ENCODE peak calls at places on chromosomes 1 and 21, in six cellular contexts. T is left ventricle myocardium inferior, K is mucosa of descending colon, H is upper lobe of right lung, U is tibial artery, C is cardiac muscle cell. A is an unnamed sample. For H3K4me1, the result is how much of the 10 kb centered on the place peaks cover.

GRCh38 chr1:25037174-25038074 is 107.3 kb upstream of the RUNX3 start:
- DNase-seq in K (peak), U (no peak), H (no peak), C (peak), T (no peak), A (peak)

GRCh38 chr1:206589206-206589605 is 23.1 kb downstream of the EIF2D start:
- DNase-seq in C (no peak), U (no peak), K (no peak), H (no peak), T (peak), A (no peak)

GRCh38 chr21:42754270-42754933 is 101.0 kb downstream of the PDE9A start:
- DNase-seq in H (peak), K (no peak), U (no peak), T (no peak), C (peak), A (no peak)

GRCh38 chr1:43868741-43869067 is 64.9 kb upstream of the ARTN start:
- DNase-seq in K (no peak), C (peak), H (no peak), T (no peak), U (no peak), A (no peak)

GRCh38 chr1:146019225-146020057 is 2.1 kb downstream of the HJV start:
- DNase-seq in H (no peak), C (no peak), U (no peak), K (no peak), T (no peak), A (no peak)

GRCh38 chr21:31755027-31755426 is 23.1 kb upstream of the SCAF4 start:
- DNase-seq in H (no peak), T (no peak), C (no peak), U (no peak), K (no peak), A (no peak)

GRCh38 chr1:214377886-214378285 is 96.9 kb downstream of the SMYD2 start:
- DNase-seq in H (no peak), T (no peak), U (no peak), K (no peak), C (no peak), A (no peak)

GRCh38 chr21:31349208-31349607 is 5.1 kb upstream of the TIAM1 start:
- DNase-seq in K (no peak), U (no peak), T (no peak), H (no peak), C (no peak), A (no peak)

GRCh38 chr1:32684167-32684811 is 18.3 kb downstream of the SYNC start:
- DNase-seq in T (no peak), U (peak), H (peak), C (no peak), K (no peak), A (no peak)

GRCh38 chr1:20248954-20249612 is 41.6 kb upstream of the VWA5B1 start:
- DNase-seq in C (no peak), H (no peak), U (no peak), T (no peak), K (no peak), A (no peak)

GRCh38 chr1:37930246-37931142 is 16.4 kb downstream of the INPP5B start:
- DNase-seq in U (no peak), C (peak), T (peak), K (no peak), H (peak), A (no peak)

GRCh38 chr1:110603058-110603457 is 3.1 kb downstream of the KCNA2 start:
- DNase-seq in H (no peak), U (no peak), C (no peak), T (no peak), K (no peak), A (no peak)

GRCh38 chr1:147811273-147811672 is 50.9 kb upstream of the GJA5 start:
- DNase-seq in U (no peak), H (no peak), K (no peak), C (peak), T (no peak), A (no peak)

GRCh38 chr1:229070168-229070567 is 200.7 kb upstream of the RAB4A start:
- DNase-seq in H (peak), T (peak), U (peak), C (peak), K (peak), A (peak)

GRCh38 chr1:155085504-155086181 is 7.0 kb downstream of the EFNA3 start:
- DNase-seq in H (peak), K (peak), T (no peak), U (peak), C (peak), A (no peak)

GRCh38 chr1:7687411-7687810 is 83.7 kb upstream of the VAMP3 start:
- DNase-seq in T (no peak), C (no peak), U (no peak), H (no peak), K (no peak), A (no peak)

GRCh38 chr1:64598100-64598571 is 128.2 kb downstream of the CACHD1 start:
- DNase-seq in U (no peak), T (no peak), C (peak), K (no peak), H (no peak), A (no peak)

GRCh38 chr1:221845650-221846371 is 103.9 kb upstream of the DUSP10 start:
- DNase-seq in H (no peak), U (no peak), T (no peak), C (no peak), K (peak), A (no peak)

GRCh38 chr21:37365657-37366487 is 701 bp upstream of the DYRK1A start:
- DNase-seq in K (peak), C (peak), T (peak), H (peak), U (peak), A (peak)

GRCh38 chr1:211247921-211248320 is 11.2 kb upstream of the RCOR3 start:
- DNase-seq in C (peak), H (no peak), K (no peak), U (no peak), T (no peak), A (no peak)

GRCh38 chr1:118151312-118151937 is 33.6 kb downstream of the SPAG17 start:
- DNase-seq in C (peak), K (peak), T (no peak), H (no peak), U (no peak), A (peak)

GRCh38 chr21:35850029-35850428 is 210.3 kb downstream of the SETD4 start:
- DNase-seq in K (no peak), C (no peak), U (no peak), H (no peak), T (no peak), A (no peak)

GRCh38 chr1:3787745-3788605 is 8.3 kb downstream of the LRRC47 start:
- DNase-seq in U (no peak), C (no peak), K (no peak), T (no peak), H (no peak), A (no peak)

GRCh38 chr1:207054476-207054875 is 1.4 kb downstream of the PFKFB2 start:
- DNase-seq in H (no peak), U (no peak), C (no peak), T (no peak), K (no peak), A (no peak)

GRCh38 chr1:203122159-203122558 is 5.4 kb upstream of the ADORA1 start:
- DNase-seq in K (no peak), U (no peak), C (no peak), H (no peak), T (no peak), A (no peak)

GRCh38 chr1:200317236-200317635 is 92.6 kb downstream of the ZNF281 start:
- DNase-seq in C (no peak), T (no peak), H (no peak), K (no peak), U (no peak), A (no peak)

GRCh38 chr1:99869304-99869703 is 19.1 kb downstream of the AGL start:
- DNase-seq in T (no peak), C (no peak), U (no peak), H (no peak), K (no peak), A (no peak)

GRCh38 chr1:100038401-100039306 is 68.9 kb downstream of the SLC35A3 start:
- DNase-seq in T (peak), U (peak), C (peak), H (peak), K (peak), A (peak)

GRCh38 chr1:66452162-66452561 is 81.8 kb upstream of the SGIP1 start:
- DNase-seq in K (no peak), U (no peak), H (no peak), C (no peak), T (no peak), A (no peak)

GRCh38 chr21:45155910-45156309 is 81.5 kb downstream of the ADARB1 start:
- DNase-seq in C (no peak), H (no peak), T (no peak), K (no peak), U (no peak), A (no peak)

GRCh38 chr1:167503626-167504458 is 14.5 kb downstream of the CD247 start:
- DNase-seq in T (no peak), K (no peak), U (no peak), H (no peak), C (no peak), A (no peak)

GRCh38 chr1:229694053-229694693 is 68.1 kb downstream of the URB2 start:
- DNase-seq in K (peak), H (peak), U (peak), C (peak), T (peak), A (peak)

GRCh38 chr1:8908388-8909151 is 30.1 kb upstream of the ENO1 start:
- DNase-seq in C (no peak), H (no peak), U (no peak), T (no peak), K (no peak), A (no peak)

GRCh38 chr1:110155878-110156522 is 5.7 kb downstream of the SLC6A17 start:
- DNase-seq in U (peak), H (peak), T (peak), C (peak), K (peak), A (no peak)

GRCh38 chr1:39115271-39116110 is 89.0 kb upstream of the MACF1 start:
- DNase-seq in T (no peak), U (no peak), C (no peak), K (no peak), H (no peak), A (no peak)

GRCh38 chr1:234997201-234998173 is 131.2 kb downstream of the TOMM20 start:
- DNase-seq in H (peak), C (peak), U (peak), T (peak), K (peak), A (peak)

GRCh38 chr21:43602277-43603229 is 56.7 kb downstream of the HSF2BP start:
- DNase-seq in U (no peak), C (no peak), K (no peak), H (no peak), T (no peak), A (no peak)

GRCh38 chr1:43460988-43461693 is 7.4 kb upstream of the HYI start:
- DNase-seq in U (no peak), T (no peak), C (no peak), H (no peak), K (no peak), A (no peak)

GRCh38 chr1:154483941-154484803 is 17.8 kb upstream of the TDRD10 start:
- DNase-seq in U (no peak), K (no peak), T (no peak), H (peak), C (no peak), A (no peak)

GRCh38 chr1:16244650-16245285 is 7.8 kb upstream of the CPLANE2 start:
- DNase-seq in K (no peak), U (peak), T (no peak), H (no peak), C (no peak), A (no peak)
- TF ChIP-seq CTCF in K (no peak), U (no peak), T (peak), H (no peak), C (no peak), A (no peak)

GRCh38 chr1:161207173-161207572 is 5.0 kb downstream of the NDUFS2 start:
- DNase-seq in T (peak), K (no peak), H (no peak), U (no peak), C (no peak), A (no peak)
- H3K4me1 ChIP-seq in T (half or more), K (under half), H (under half), U (under half), C (under half), A (under half)

GRCh38 chr1:1302006-1302430 is 5.7 kb downstream of the ACAP3 start:
- DNase-seq in T (no peak), K (no peak), C (no peak), H (no peak), U (no peak), A (no peak)
- TF ChIP-seq CTCF in T (peak), K (no peak), C (peak), H (peak), U (no peak), A (peak)

GRCh38 chr1:59453297-59453970 is 156.5 kb downstream of the FGGY start:
- DNase-seq in C (no peak), K (no peak), T (no peak), H (no peak), U (no peak), A (no peak)
- H3K4me1 ChIP-seq in C (under half), K (under half), T (under half), H (under half), U (under half), A (under half)

GRCh38 chr1:244273262-244273844 is 178.4 kb downstream of the ADSS2 start:
- DNase-seq in T (no peak), K (no peak), U (no peak), C (no peak), H (no peak), A (no peak)
- TF ChIP-seq CTCF in T (no peak), K (no peak), U (no peak), C (no peak), H (no peak), A (no peak)

GRCh38 chr1:172533511-172534116 is 664 bp downstream of the SUCO start:
- DNase-seq in T (no peak), C (peak), U (peak), H (no peak), K (peak), A (no peak)

GRCh38 chr1:172537366-172537765 is 4.4 kb downstream of the SUCO start:
- DNase-seq in C (no peak), H (no peak), U (no peak), T (no peak), K (no peak), A (no peak)

GRCh38 chr1:172537827-172538391 is 5.0 kb downstream of the SUCO start:
- DNase-seq in H (no peak), U (no peak), C (no peak), T (no peak), K (no peak), A (no peak)

GRCh38 chr1:172532700-172533510 is at the start of gene SUCO:
- DNase-seq in U (peak), T (peak), C (peak), H (peak), K (peak), A (peak)

GRCh38 chr1:172536256-172536655 is 3.3 kb downstream of the SUCO start:
- DNase-seq in K (no peak), U (no peak), C (no peak), H (no peak), T (no peak), A (no peak)
- H3K4me1 ChIP-seq in K (under half), U (under half), C (half or more), H (under half), T (half or more), A (under half)

DNA sequence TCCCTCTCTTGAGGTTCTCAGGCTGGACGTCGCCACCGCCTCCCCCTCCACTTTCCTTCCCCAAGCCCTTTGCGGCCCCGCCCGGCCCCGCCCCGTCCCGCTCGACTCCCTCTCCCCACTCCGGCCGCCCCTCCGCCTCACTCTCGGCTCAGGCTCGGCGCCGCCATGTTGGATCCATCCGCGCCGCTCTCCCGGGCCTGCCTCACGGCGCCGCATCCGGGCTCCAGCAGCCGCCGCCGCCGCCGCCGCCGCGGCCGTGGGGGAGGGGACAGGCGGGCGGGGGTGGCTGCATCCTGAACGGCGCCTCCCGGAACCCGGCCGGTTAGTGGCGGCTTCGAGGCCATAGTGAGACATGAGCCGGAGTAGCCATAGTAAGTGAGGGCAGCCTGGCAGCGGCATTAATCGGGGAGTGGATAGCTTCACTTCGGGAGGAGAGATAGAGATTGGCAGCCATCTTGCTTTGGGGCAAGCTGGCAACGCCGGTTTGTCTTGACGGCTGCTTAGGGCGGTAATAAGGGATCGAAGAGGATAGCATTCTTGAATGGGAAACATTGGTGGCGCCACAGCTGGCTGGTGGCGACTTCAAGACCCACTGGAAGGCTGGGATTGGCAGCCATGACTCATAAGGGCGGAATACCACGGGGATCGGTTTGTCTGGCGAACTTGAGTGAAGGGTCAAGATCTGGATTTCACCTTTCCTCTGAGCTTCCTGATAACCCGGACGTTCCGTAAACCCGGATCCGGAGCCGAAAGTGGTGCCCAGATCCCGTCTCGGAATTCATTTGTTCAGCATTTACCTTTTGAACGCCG is at the start of gene DEDD:
- DNase-seq in T (peak), H (peak), K (peak), C (peak), U (peak), A (peak)
- TF ChIP-seq CTCF in T (no peak), H (no peak), K (no peak), C (no peak), U (no peak), A (no peak)

A was measured in BE2C.